ENCODE peak calls at places on chromosomes 5 and 9, in four cellular contexts. E is Calu3, S is occipital lobe, D is kidney tubule cell. N is an unnamed sample.

GRCh38 chr9:16828335-16829281 is 41.9 kb downstream of the BNC2 start:
- DNase-seq in E (no peak), S (no peak), D (peak; percentile 80), N (no peak)

GRCh38 chr5:180718810-180719453 is 20.9 kb downstream of the OR2Y1 start:
- DNase-seq in E (peak; percentile 56), S (no peak), D (peak; percentile 19), N (peak; percentile 16)

GRCh38 chr5:117568622-117569021 is 994.0 kb upstream of the SEMA6A start:
- DNase-seq in E (no peak), S (no peak), D (no peak), N (no peak)

GRCh38 chr5:180831139-180832080 is 28.8 kb upstream of the MGAT1 start:
- DNase-seq in E (peak; percentile 91), S (peak; percentile 83), D (peak; percentile 79), N (peak; percentile 84)

GRCh38 chr5:125890387-125890955 is 532.7 kb upstream of the GRAMD2B start:
- DNase-seq in E (no peak), S (no peak), D (no peak), N (no peak)

GRCh38 chr5:168317521-168318147 is 26.2 kb downstream of the WWC1 start:
- DNase-seq in E (peak; percentile 77), S (no peak), D (peak; percentile 93), N (no peak)

GRCh38 chr5:55921617-55922016 is 70.5 kb downstream of the IL31RA start:
- DNase-seq in E (no peak), S (no peak), D (no peak), N (no peak)

GRCh38 chr5:75091597-75091996 is 39.2 kb upstream of the GCNT4 start:
- DNase-seq in E (no peak), S (no peak), D (peak; percentile 87), N (no peak)

GRCh38 chr9:34220218-34220617 is 41.4 kb downstream of the UBAP1 start:
- DNase-seq in E (no peak), S (no peak), D (no peak), N (no peak)

GRCh38 chr5:121292664-121293063 is 559.0 kb upstream of the FTMT start:
- DNase-seq in E (no peak), S (no peak), D (no peak), N (no peak)

GRCh38 chr5:78972654-78973428 is 12.3 kb downstream of the ARSB start:
- DNase-seq in E (no peak), S (no peak), D (no peak), N (no peak)

GRCh38 chr9:124221685-124222084 is 36.1 kb upstream of the NEK6 start:
- DNase-seq in E (no peak), S (no peak), D (no peak), N (no peak)

GRCh38 chr5:75335952-75336624 is 932 bp upstream of the HMGCR start:
- DNase-seq in E (peak; percentile 70), S (peak; percentile 72), D (peak; percentile 89), N (peak; percentile 41)

N was measured in mucosa of gallbladder.